ENCODE peak calls at places on chromosomes 1 and 21, in nine cellular contexts. N is WERI-Rb-1; J is tibial nerve; L is AG04450; Y is sigmoid colon; O is psoas muscle; Q is aorta; E is CD8-positive, alpha-beta memory T cell; H is breast epithelium. F is an unnamed sample.

GRCh38 chr1:10179408-10179685 is 31.0 kb upstream of the KIF1B start:
- DNase-seq in N (no peak), J (no peak), L (no peak), Y (no peak), O (no peak), Q (no peak), E (no peak), H (no peak), F (no peak)

GRCh38 chr1:89673251-89673650 is 40.3 kb downstream of the LRRC8C start:
- DNase-seq in N (no peak), J (no peak), L (no peak), Y (no peak), O (no peak), Q (no peak), E (no peak), H (no peak), F (no peak)

GRCh38 chr1:76153856-76154212 is 79.3 kb downstream of the ST6GALNAC3 start:
- DNase-seq in N (no peak), J (no peak), L (no peak), Y (no peak), O (no peak), Q (no peak), E (no peak), H (no peak), F (no peak)

GRCh38 chr1:167544447-167544846 is 9.1 kb downstream of the CREG1 start:
- DNase-seq in N (no peak), J (no peak), L (no peak), Y (no peak), O (no peak), Q (no peak), E (no peak), H (peak; percentile 66), F (no peak)

GRCh38 chr1:94036721-94037120 is 84.2 kb downstream of the ABCA4 start:
- DNase-seq in N (no peak), J (no peak), L (peak; percentile 70), Y (no peak), O (no peak), Q (no peak), E (no peak), H (no peak), F (no peak)

GRCh38 chr1:84632975-84633427 is 57.3 kb downstream of the SSX2IP start:
- DNase-seq in N (no peak), J (no peak), L (peak; percentile 18), Y (no peak), O (no peak), Q (no peak), E (no peak), H (no peak), F (no peak)

GRCh38 chr1:175218786-175219447 is 26.3 kb upstream of the KIAA0040 start:
- DNase-seq in N (no peak), J (no peak), L (no peak), Y (no peak), O (no peak), Q (no peak), E (no peak), H (no peak), F (no peak)

GRCh38 chr1:21082078-21082477 is 94.6 kb downstream of the EIF4G3 start:
- DNase-seq in N (no peak), J (no peak), L (no peak), Y (no peak), O (no peak), Q (no peak), E (no peak), H (no peak), F (no peak)

GRCh38 chr1:160821627-160822026 is 25.7 kb downstream of the LY9 start:
- DNase-seq in N (no peak), J (no peak), L (no peak), Y (no peak), O (no peak), Q (no peak), E (no peak), H (no peak), F (no peak)

GRCh38 chr1:25700124-25700523 is 83.5 kb downstream of the MAN1C1 start:
- DNase-seq in N (no peak), J (peak; percentile 57), L (no peak), Y (peak; percentile 92), O (peak; percentile 87), Q (peak; percentile 67), E (no peak), H (no peak), F (no peak)

GRCh38 chr1:14629363-14629762 is 30.9 kb downstream of the KAZN start:
- DNase-seq in N (no peak), J (no peak), L (no peak), Y (no peak), O (no peak), Q (no peak), E (no peak), H (no peak), F (no peak)

GRCh38 chr21:44392916-44393315 is 39.5 kb downstream of the TRPM2 start:
- DNase-seq in N (no peak), J (no peak), L (no peak), Y (no peak), O (no peak), Q (no peak), E (no peak), H (no peak), F (no peak)

GRCh38 chr21:24988941-24989340 is 618.3 kb downstream of the MRPL39 start:
- DNase-seq in N (no peak), J (no peak), L (no peak), Y (no peak), O (no peak), Q (no peak), E (no peak), H (no peak), F (no peak)

GRCh38 chr1:206606867-206607266 is 5.4 kb downstream of the EIF2D start:
- DNase-seq in N (peak; percentile 56), J (no peak), L (no peak), Y (no peak), O (no peak), Q (no peak), E (no peak), H (no peak), F (no peak)

GRCh38 chr1:2344744-2345296 is 46.5 kb downstream of the MORN1 start:
- DNase-seq in N (no peak), J (no peak), L (no peak), Y (peak; percentile 45), O (peak; percentile 39), Q (peak; percentile 24), E (no peak), H (no peak), F (no peak)

GRCh38 chr1:87942165-87942564 is 613.5 kb downstream of the LMO4 start:
- DNase-seq in N (no peak), J (peak; percentile 17), L (no peak), Y (peak; percentile 65), O (peak; percentile 58), Q (peak; percentile 55), E (no peak), H (peak; percentile 38), F (no peak)

DNA sequence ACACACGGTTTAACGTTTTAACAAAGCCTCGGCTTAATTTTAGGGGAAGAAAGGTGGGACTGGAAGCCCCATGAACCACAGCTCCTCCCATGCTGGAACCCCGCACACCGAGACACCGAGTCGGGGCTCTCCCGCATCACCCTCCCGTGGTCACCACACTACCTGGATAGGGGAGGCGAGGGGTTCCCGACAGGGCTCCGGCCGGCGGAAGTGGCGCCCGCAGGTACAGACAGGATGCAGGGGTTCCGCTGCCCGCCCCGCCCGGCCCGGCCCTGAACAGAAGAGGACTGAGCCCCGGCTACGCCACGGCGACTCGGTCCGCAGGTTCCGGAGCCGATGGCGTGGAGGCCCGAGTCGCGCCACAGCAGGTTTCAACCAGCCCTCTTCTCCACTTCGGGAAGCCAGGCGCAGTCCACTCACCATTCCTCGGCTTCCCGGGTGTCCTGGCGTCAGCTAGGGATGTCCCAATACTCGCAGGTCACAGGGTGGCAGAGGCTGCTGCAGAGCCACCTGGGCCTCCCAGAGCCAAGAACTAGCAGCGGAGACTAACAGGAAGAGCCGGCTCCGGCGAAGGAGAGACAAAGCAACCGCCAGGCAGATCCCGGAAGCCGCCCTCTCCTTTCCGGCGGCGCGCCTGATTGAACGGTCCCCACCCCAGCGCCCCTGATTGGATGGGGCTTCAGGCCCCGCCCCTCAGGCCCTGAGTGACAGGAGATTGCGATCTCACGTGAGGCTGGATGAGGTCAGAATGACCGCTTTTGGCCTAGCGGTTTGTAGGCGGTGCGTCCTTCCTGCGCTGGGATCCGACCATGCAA is at the start of gene ZNF669:
- DNase-seq in N (peak; percentile 99), J (peak; percentile 96), L (peak; percentile 91), Y (peak; percentile 99), O (peak; percentile 98), Q (peak; percentile 97), E (peak; percentile 83), H (peak; percentile 96), F (peak; percentile 98)
- H3K27ac ChIP-seq in N (peak within 1 kb of the TSS; percentile 93), J (peak within 1 kb of the TSS; percentile 82), L (peak within 1 kb of the TSS; percentile 97), Y (peak within 1 kb of the TSS; percentile 87), O (peak within 1 kb of the TSS; percentile 86), Q (peak within 1 kb of the TSS; percentile 41), E (peak within 1 kb of the TSS; percentile 66), H (peak within 1 kb of the TSS; percentile 89), F (peak within 1 kb of the TSS; percentile 60)

DNA sequence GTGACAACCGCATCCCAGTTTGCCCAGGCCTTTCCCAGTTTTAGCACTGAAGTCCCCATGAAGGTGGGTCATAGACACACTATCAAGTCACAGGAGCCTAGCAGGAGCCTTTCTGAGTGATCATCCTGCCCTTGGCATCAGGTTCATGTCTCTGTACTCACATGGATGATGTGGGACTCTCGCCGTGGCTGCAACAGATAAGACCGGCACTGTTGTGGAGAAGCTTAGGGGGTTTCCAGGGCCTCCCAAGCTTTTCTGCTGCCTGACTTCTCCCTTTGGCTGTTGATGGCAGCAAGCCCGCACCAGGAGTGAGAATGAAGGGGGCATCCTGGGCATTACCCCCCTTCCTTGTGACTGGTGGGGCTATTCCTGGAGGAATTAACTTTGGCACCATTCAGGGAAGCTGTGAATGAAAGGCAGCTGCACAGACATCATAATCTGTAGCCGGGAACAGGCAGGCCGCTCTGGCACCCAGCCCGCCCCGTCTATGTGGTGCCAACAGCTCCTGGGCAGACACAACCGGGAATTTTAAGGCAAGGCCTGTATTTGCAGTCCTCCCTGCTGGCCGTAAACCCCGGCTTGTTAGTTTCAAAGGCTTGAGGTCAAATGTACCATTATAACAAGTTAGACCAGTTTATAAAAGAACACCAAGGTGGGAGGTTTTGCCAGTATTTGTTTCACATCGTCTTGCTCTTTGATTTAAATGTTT is 148.7 kb downstream of the HUNK start:
- DNase-seq in N (no peak), J (no peak), L (no peak), Y (peak; percentile 63), O (no peak), Q (peak; percentile 78), E (no peak), H (peak; percentile 80), F (peak; percentile 14)
- H3K27ac ChIP-seq in N (no peak overlapping the region), J (no peak overlapping the region), L (no peak overlapping the region), Y (no peak overlapping the region), O (no peak overlapping the region), Q (no peak overlapping the region), E (no peak overlapping the region), H (peak overlapping the region; percentile 40), F (no peak overlapping the region)

DNA sequence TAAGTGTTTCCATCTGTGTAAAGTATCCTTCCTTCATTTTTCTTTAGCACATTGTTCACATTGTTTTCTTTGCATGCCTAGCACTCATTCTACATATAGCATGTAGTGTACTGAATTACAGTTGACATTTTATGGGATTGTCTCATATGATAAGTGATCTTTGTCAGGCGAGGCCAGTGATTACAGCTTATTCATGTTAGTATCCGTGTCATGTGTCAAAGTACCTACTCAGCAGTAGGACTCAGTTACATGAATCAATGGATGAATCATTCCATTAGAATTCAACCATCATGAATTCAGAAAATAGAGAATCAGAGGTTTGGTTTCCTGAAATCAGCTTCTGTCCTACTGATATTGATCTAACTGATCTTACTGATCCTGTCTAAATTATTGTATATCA is 20.6 kb upstream of the HRNR start:
- DNase-seq in N (no peak), J (no peak), L (no peak), Y (no peak), O (no peak), Q (no peak), E (no peak), H (no peak), F (no peak)
- H3K27ac ChIP-seq in N (no peak overlapping the region), J (no peak overlapping the region), L (no peak overlapping the region), Y (no peak overlapping the region), O (no peak overlapping the region), Q (no peak overlapping the region), E (no peak overlapping the region), H (no peak overlapping the region), F (no peak overlapping the region)

GRCh38 chr1:208253177-208253576 is 9.0 kb upstream of the PLXNA2 start:
- DNase-seq in N (no peak), J (no peak), L (no peak), Y (no peak), O (no peak), Q (no peak), E (no peak), H (no peak), F (no peak)
- H3K27ac ChIP-seq in N (no peak overlapping the region), J (peak overlapping the region; percentile 69), L (no peak overlapping the region), Y (no peak overlapping the region), O (no peak overlapping the region), Q (peak overlapping the region; percentile 84), E (no peak overlapping the region), H (no peak overlapping the region), F (no peak overlapping the region)

F was measured in substantia nigra.